ENCODE peak calls at places on chromosomes 4 and X, in seven cellular contexts. J is GM12878, C is H1, N is A549, W is IMR-90, X is K562, F is SK-N-SH. Z is an unnamed sample.

GRCh38 chr4:1380368-1381151 is 25.7 kb downstream of the NKX1-1 start:
- DNase-seq in J (no peak), C (no peak), N (no peak), W (no peak), X (no peak), F (no peak), Z (no peak)

GRCh38 chr4:83862471-83862870 is 326.6 kb downstream of the GPAT3 start:
- DNase-seq in J (no peak), C (no peak), N (no peak), W (no peak), X (no peak), F (no peak), Z (peak; percentile 55)

GRCh38 chr4:68904786-68905185 is 46.8 kb downstream of the UGT2A3 start:
- DNase-seq in J (peak; percentile 21), C (no peak), N (no peak), W (no peak), X (no peak), F (no peak), Z (peak; percentile 20)

GRCh38 chrX:109959356-109959871 is 43.5 kb upstream of the TMEM164 start:
- DNase-seq in J (no peak), C (no peak), N (no peak), W (no peak), X (peak; percentile 65), F (no peak), Z (no peak)

GRCh38 chr4:56158483-56158882 is 209.7 kb downstream of the CEP135 start:
- DNase-seq in J (no peak), C (no peak), N (no peak), W (no peak), X (no peak), F (no peak), Z (no peak)

GRCh38 chr4:177461606-177462005 is 19.4 kb upstream of the AGA start:
- DNase-seq in J (no peak), C (no peak), N (no peak), W (no peak), X (no peak), F (no peak), Z (no peak)

GRCh38 chr4:142801966-142802365 is 44.1 kb downstream of the INPP4B start:
- DNase-seq in J (no peak), C (no peak), N (no peak), W (no peak), X (no peak), F (no peak), Z (no peak)

GRCh38 chr4:115219315-115219840 is 106.0 kb upstream of the NDST4 start:
- DNase-seq in J (no peak), C (no peak), N (no peak), W (no peak), X (no peak), F (no peak), Z (no peak)

GRCh38 chrX:151825927-151826471 is 86.7 kb upstream of the MAGEA4 start:
- DNase-seq in J (no peak), C (no peak), N (peak; percentile 77), W (peak; percentile 1), X (no peak), F (no peak), Z (no peak)

GRCh38 chr4:4386736-4387392 is at the start of gene NSG1:
- DNase-seq in J (no peak), C (no peak), N (peak; percentile 13), W (peak; percentile 18), X (peak; percentile 42), F (no peak), Z (no peak)

GRCh38 chrX:103628386-103629290 is at the start of gene TCEAL1:
- DNase-seq in J (no peak), C (no peak), N (peak; percentile 61), W (peak; percentile 27), X (peak; percentile 9), F (peak; percentile 52), Z (peak; percentile 61)

DNA sequence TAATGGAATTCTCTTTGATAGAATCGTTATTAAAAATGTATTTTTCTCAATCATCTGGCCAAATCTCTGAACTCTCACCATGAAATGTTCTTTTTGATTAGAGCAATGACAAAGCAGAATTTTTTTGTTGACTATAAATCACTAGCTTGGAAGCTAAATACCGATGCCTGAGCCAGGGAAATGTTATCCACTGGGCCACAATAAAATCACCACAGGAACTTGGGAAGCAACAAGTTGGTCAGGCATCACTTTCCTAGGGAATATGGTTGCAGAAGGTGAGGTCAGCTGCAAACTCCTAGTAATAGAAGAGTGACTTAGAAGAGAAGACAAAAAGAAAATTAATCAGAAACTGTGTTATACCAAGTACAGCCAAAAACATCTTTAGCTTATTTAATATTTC is 60.6 kb upstream of the CFAP47 start:
- DNase-seq in J (no peak), C (no peak), N (no peak), W (no peak), X (no peak), F (no peak), Z (no peak)
- TF ChIP-seq RFX5 in J (no peak), C (no peak), N (no peak), W (no peak), X (no peak), F (no peak), Z (no peak)

GRCh38 chrX:3461824-3462508 is 115.5 kb upstream of the MXRA5 start:
- DNase-seq in J (peak; percentile 2), C (no peak), N (no peak), W (no peak), X (no peak), F (no peak), Z (no peak)
- TF ChIP-seq RFX5 in J (no peak), C (no peak), N (no peak), W (no peak), X (no peak), F (no peak), Z (no peak)

DNA sequence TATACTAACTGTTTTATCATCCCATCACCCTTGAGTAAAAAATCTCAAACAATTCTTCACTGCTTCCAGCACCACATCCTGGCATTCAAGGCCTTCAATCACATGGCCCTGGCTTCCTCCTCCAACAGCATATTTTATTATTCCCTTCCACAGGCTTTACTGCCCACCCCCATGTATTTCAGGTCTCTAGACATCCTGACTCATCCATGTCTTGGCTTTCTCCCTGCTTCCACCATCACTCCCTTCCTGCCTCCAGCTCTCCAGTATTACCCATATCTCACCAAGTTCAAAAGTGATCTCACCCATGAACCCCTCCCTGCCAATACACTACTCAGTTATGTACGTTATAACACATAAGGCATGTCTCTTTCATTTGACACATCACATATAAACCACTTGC is 34.7 kb upstream of the PLAC1 start:
- DNase-seq in J (no peak), C (no peak), N (peak; percentile 16), W (peak; percentile 78), X (no peak), F (no peak), Z (no peak)
- TF ChIP-seq RFX5 in J (no peak), C (no peak), N (no peak), W (no peak), X (no peak), F (no peak), Z (no peak)

GRCh38 chr4:13908455-13908854 is 280.9 kb upstream of the BOD1L1 start:
- DNase-seq in J (no peak), C (no peak), N (no peak), W (no peak), X (no peak), F (no peak), Z (no peak)

GRCh38 chr4:13905543-13905942 is 278.0 kb upstream of the BOD1L1 start:
- DNase-seq in J (no peak), C (no peak), N (peak; percentile 42), W (peak; percentile 95), X (no peak), F (no peak), Z (no peak)

GRCh38 chr4:13906727-13907126 is 279.2 kb upstream of the BOD1L1 start:
- DNase-seq in J (no peak), C (no peak), N (no peak), W (peak; percentile 12), X (no peak), F (no peak), Z (no peak)

GRCh38 chr4:13910556-13910955 is 283.0 kb upstream of the BOD1L1 start:
- DNase-seq in J (no peak), C (no peak), N (no peak), W (no peak), X (no peak), F (no peak), Z (no peak)

GRCh38 chr4:13907255-13907751 is 279.8 kb upstream of the BOD1L1 start:
- DNase-seq in J (no peak), C (no peak), N (peak; percentile 96), W (peak; percentile 99), X (no peak), F (no peak), Z (peak; percentile 47)
- TF ChIP-seq RFX5 in J (no peak), C (no peak), N (no peak), W (no peak), X (no peak), F (no peak), Z (no peak)

DNA sequence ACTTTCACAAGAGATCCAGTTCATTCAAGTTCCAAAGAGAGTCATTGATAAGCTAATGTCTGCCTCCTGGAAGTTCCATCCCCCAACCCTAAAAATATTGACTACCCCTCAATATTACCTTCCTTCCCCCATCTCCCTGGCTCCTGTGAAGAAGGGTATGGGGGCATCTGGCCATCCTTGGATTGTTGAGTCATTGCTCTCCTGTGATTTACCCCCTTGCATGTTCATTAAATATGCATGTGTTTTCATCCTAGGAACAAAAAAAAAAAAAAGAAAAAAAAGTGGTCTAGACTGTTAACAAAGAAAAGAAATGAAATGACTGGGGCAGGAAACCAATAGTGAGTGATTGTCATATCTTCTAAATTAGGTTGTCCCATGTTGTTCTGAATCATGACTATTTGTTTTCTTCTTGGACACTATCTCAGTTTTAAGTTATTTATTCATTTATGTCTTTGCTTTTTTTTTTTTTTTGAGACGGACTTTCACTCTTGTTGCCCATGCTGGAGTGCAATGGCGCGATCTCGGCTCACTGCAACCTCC is 51.9 kb upstream of the HUWE1 start:
- DNase-seq in J (no peak), C (no peak), N (no peak), W (no peak), X (no peak), F (no peak), Z (no peak)
- TF ChIP-seq RFX5 in J (no peak), C (no peak), N (no peak), W (no peak), X (no peak), F (no peak), Z (no peak)